ENCODE peak calls at places on chromosomes 7 and 10, in five cellular contexts. W is Caco-2; V is CD8-positive, alpha-beta T cell; N is hepatocyte; C is aorta. D is an unnamed sample.
A peak's percentile ranks its signal among the peaks of the same experiment; 100 is the strongest.

GRCh38 chr7:14637968-14638367 is 264.6 kb downstream of the DGKB start:
- DNase-seq in W (no peak), V (no peak), N (no peak), C (no peak), D (peak; percentile 9)

GRCh38 chr10:98659951-98660350 is 213.2 kb upstream of the HPS1 start:
- DNase-seq in W (no peak), V (no peak), N (no peak), C (no peak), D (no peak)

GRCh38 chr10:94274142-94274787 is 88.5 kb downstream of the NOC3L start:
- DNase-seq in W (no peak), V (no peak), N (no peak), C (no peak), D (no peak)

GRCh38 chr7:20787658-20788057 is 972 bp upstream of the SP8 start:
- DNase-seq in W (no peak), V (no peak), N (no peak), C (no peak), D (no peak)

GRCh38 chr10:98361131-98361633 is 53.8 kb downstream of the PYROXD2 start:
- DNase-seq in W (no peak), V (no peak), N (peak; percentile 87), C (peak; percentile 92), D (no peak)

GRCh38 chr10:4270116-4270515 is 485.1 kb upstream of the KLF6 start:
- DNase-seq in W (peak; percentile 28), V (no peak), N (peak; percentile 46), C (no peak), D (peak; percentile 89)

GRCh38 chr10:26438534-26439269 is 561 bp downstream of the APBB1IP start:
- DNase-seq in W (no peak), V (peak; percentile 59), N (peak; percentile 9), C (peak; percentile 76), D (peak; percentile 1)

GRCh38 chr10:46033602-46034011 is 3.2 kb upstream of the NCOA4 start:
- DNase-seq in W (peak; percentile 51), V (no peak), N (peak; percentile 35), C (no peak), D (peak; percentile 35)

GRCh38 chr7:110372685-110373084 is 718.2 kb upstream of the LRRN3 start:
- DNase-seq in W (no peak), V (no peak), N (no peak), C (no peak), D (no peak)

GRCh38 chr7:157490465-157490912 is 153.7 kb downstream of the DNAJB6 start:
- DNase-seq in W (no peak), V (peak; percentile 30), N (peak; percentile 30), C (peak; percentile 40), D (no peak)

GRCh38 chr10:52883996-52884871 is 111.7 kb upstream of the MBL2 start:
- DNase-seq in W (peak; percentile 95), V (no peak), N (peak; percentile 78), C (no peak), D (peak; percentile 73)

GRCh38 chr7:155395176-155395797 is 62.6 kb upstream of the EN2 start:
- DNase-seq in W (no peak), V (no peak), N (no peak), C (no peak), D (no peak)

DNA sequence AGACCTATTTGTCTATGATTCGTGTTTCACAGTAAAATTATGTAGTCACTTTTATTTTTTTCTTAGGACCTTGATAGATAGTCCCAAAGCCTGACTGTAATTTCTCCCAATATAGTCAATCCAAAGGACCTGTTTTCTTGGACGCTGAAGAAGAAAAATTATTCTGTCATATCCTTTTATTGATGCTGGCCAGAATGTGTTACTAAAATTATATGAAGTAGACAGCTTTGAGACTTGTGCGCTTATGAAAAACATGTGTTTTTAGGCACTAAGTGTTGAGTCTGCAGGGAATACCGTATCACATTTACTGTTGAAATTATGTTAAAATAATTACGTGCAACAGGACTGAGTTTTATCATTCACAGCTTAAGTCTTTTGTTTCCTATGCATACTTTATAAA is 17.9 kb downstream of the TES start:
- DNase-seq in W (no peak), V (no peak), N (no peak), C (no peak), D (no peak)
- H3K4me1 ChIP-seq in W (peaks cover 5% of the 10 kb centered on the region), V (peaks cover 78% of the 10 kb centered on the region), N (peaks cover 21% of the 10 kb centered on the region), C (peaks cover 25% of the 10 kb centered on the region), D (peaks cover 58% of the 10 kb centered on the region)

DNA sequence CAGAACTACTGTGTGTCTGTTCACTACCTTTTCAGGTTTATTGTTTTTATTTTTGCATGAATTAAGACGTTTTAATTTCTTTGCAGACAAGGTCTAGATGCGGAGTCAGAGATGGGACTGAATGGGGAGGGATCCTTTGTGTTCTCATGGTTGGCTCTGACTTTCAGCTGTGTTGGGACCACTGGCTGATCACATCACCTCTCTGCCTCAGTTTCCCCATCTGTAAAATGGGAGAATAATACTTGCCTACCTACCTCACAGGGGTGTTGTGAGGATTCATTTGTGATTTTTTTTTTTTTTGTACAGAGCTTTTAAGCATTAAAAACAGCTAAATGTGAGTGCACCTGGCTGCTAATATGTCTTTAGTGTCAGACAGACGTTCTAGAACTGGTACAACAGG is 34.4 kb downstream of the PRF1 start:
- DNase-seq in W (no peak), V (no peak), N (no peak), C (no peak), D (no peak)
- H3K4me1 ChIP-seq in W (no peaks in the 10 kb centered on the region), V (peaks cover 5% of the 10 kb centered on the region), N (no peaks in the 10 kb centered on the region), C (no peaks in the 10 kb centered on the region), D (no peaks in the 10 kb centered on the region)

GRCh38 chr10:124737708-124738107 is 6.5 kb downstream of the FAM53B start:
- DNase-seq in W (no peak), V (no peak), N (no peak), C (no peak), D (no peak)
- H3K4me1 ChIP-seq in W (peaks cover 30% of the 10 kb centered on the region), V (peaks cover 100% of the 10 kb centered on the region), N (peaks cover 78% of the 10 kb centered on the region), C (no peaks in the 10 kb centered on the region), D (peaks cover 93% of the 10 kb centered on the region)

GRCh38 chr7:17556247-17556646 is 257.8 kb downstream of the AHR start:
- DNase-seq in W (no peak), V (no peak), N (no peak), C (no peak), D (no peak)
- H3K4me1 ChIP-seq in W (peaks cover 23% of the 10 kb centered on the region), V (no peaks in the 10 kb centered on the region), N (peaks cover 28% of the 10 kb centered on the region), C (no peaks in the 10 kb centered on the region), D (peaks cover 35% of the 10 kb centered on the region)

GRCh38 chr10:124078714-124079113 is 14.7 kb downstream of the CHST15 start:
- DNase-seq in W (no peak), V (no peak), N (no peak), C (no peak), D (peak; percentile 38)
- H3K4me1 ChIP-seq in W (no peaks in the 10 kb centered on the region), V (peaks cover 7% of the 10 kb centered on the region), N (peaks cover 9% of the 10 kb centered on the region), C (no peaks in the 10 kb centered on the region), D (peaks cover 14% of the 10 kb centered on the region)

DNA sequence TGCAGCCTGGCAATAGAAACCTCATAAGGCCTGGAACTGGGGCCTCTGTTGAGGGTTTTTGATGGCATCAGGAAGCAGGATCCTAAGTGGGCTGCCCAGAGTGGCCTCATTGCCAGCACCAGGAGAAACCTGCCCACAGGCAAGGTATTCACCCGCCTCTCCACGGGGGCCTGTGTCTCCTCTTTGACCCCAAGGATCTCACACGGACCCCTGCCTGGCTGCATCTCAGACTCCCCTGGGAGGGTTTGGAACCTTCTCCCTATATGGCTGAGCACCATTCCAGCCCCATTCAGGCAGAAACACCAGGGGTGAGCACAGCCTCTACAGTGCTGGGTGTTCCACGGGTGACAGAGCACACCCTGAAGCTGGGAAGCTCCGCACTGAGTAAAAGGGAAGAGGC is 14.6 kb upstream of the C10orf71 start:
- DNase-seq in W (no peak), V (no peak), N (no peak), C (no peak), D (no peak)
- H3K4me1 ChIP-seq in W (no peaks in the 10 kb centered on the region), V (no peaks in the 10 kb centered on the region), N (no peaks in the 10 kb centered on the region), C (no peaks in the 10 kb centered on the region), D (peaks cover 6% of the 10 kb centered on the region)

DNA sequence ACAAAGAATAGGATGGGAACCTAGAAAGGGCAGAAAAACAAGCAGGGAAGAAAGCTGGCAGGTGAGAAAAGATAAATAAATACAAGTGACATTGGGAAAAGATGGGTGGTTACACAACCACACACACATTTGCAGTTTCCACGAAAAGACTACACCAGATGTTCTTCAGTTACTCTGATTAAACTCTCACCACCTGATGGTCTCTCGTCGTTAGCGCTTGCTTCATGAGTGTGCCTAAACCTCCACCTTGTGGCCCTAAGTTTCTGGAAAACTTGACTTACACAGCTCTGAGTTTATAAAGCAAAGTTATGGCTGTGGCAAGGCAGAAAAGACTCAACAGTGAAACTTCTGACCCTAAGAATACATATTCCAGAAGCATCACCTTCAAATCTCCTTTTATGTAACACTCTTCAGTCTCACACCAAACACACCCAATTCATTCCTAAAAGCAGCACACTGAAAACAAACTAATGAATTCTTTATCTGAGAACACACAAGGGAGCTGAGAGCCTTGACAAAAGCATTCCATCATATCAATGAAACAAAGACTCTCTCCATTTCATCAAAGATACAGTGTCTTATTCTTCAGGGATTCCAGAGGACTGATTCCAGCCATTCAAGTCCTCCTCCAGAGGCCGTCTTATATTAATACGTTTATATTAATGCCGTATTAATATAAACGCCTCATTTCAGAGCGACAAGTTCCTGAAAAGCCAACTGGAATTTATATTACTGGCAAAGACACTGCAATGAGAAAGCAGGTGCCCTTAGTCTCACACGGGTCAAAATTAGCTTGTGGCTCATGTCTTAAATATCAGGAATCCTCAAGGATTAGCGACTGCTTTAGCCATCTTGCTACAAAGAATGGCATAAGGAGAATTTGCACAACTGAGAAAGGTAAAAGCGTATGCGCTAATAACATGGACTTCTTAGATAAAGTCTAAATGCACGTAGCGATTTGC is 77.6 kb downstream of the RNF216 start:
- DNase-seq in W (no peak), V (no peak), N (no peak), C (no peak), D (no peak)
- H3K4me1 ChIP-seq in W (no peaks in the 10 kb centered on the region), V (peaks cover 34% of the 10 kb centered on the region), N (peaks cover 19% of the 10 kb centered on the region), C (no peaks in the 10 kb centered on the region), D (peaks cover 16% of the 10 kb centered on the region)

DNA sequence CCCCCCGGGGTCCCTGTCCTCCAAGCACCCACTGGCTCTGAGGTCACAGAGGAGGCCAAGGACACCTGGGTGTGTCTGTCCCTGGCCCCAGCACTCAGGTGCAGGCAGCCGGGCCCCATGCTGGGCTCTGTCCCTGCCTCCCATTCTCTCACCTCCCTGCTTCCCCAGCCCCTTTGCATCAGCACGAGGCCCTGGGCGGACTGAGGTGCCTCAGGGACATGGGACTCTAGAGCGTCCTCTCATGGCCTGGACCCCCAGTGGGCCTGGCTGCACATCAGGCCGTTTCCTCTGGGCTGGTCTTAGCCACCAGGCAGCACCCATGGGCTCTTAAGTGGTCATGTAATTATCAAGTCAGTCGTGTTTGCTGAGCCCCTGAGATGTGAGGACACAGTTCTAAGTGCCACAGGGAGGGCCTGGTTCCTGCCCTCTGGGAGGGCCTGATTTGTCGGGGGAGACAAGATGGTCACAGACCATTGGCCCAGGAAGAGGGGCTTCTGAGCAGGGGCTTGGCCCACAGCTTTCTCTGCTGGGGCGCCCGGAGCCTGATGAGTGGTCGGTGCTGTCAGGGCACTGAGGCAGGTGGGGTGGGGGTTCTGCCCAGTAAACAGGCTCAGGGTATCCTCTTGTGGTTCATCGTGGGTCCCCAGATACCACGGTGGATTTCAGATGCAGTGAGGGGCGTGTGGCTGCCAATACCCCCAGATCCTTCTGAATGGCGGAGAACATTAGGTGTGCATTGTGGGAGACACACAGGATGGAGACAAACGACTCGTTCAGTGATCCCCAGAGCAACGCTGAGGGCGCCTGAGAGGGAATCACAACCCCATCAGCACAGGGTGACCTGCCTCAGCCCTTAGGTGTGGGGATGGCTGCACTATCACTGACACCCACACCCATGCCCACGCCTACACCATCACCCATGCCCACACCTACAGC is 152.5 kb downstream of the WDR37 start:
- DNase-seq in W (no peak), V (no peak), N (no peak), C (no peak), D (no peak)
- H3K4me1 ChIP-seq in W (peaks cover 8% of the 10 kb centered on the region), V (no peaks in the 10 kb centered on the region), N (no peaks in the 10 kb centered on the region), C (no peaks in the 10 kb centered on the region), D (no peaks in the 10 kb centered on the region)

GRCh38 chr7:32070406-32071360 is at the start of gene PDE1C:
- DNase-seq in W (no peak), V (no peak), N (peak; percentile 21), C (no peak), D (peak; percentile 67)
- H3K4me1 ChIP-seq in W (no peaks in the 10 kb centered on the region), V (no peaks in the 10 kb centered on the region), N (no peaks in the 10 kb centered on the region), C (no peaks in the 10 kb centered on the region), D (peaks cover 27% of the 10 kb centered on the region)

D was measured in adipocyte.